ENCODE peak calls at places on chromosome 18, in six cellular contexts. M is neural crest cell, O is astrocyte of the spinal cord, J is endothelial cell, W is stomach, P is chondrocyte. Q is an unnamed sample.

GRCh38 chr18:21769206-21769605 is 28.6 kb downstream of the MIB1 start:
- DNase-seq in M (no peak), O (peak), J (no peak), W (no peak), P (no peak), Q (no peak)

GRCh38 chr18:24094561-24094960 is 44.3 kb upstream of the CABYR start:
- DNase-seq in M (no peak), O (no peak), J (no peak), W (no peak), P (no peak), Q (no peak)

GRCh38 chr18:45589559-45590041 is 25.7 kb upstream of the SLC14A2 start:
- DNase-seq in M (no peak), O (peak), J (no peak), W (no peak), P (no peak), Q (no peak)

GRCh38 chr18:57923606-57924005 is 120.4 kb upstream of the NEDD4L start:
- DNase-seq in M (no peak), O (no peak), J (no peak), W (no peak), P (no peak), Q (no peak)

GRCh38 chr18:45526120-45526841 is 89.0 kb upstream of the SLC14A2 start:
- DNase-seq in M (no peak), O (peak), J (no peak), W (no peak), P (no peak), Q (no peak)

GRCh38 chr18:494602-494983 is 5.9 kb downstream of the COLEC12 start:
- DNase-seq in M (no peak), O (peak), J (no peak), W (no peak), P (no peak), Q (no peak)

GRCh38 chr18:46071615-46071893 is 506 bp downstream of the PSTPIP2 start:
- DNase-seq in M (no peak), O (no peak), J (no peak), W (no peak), P (no peak), Q (no peak)

GRCh38 chr18:54671291-54671881 is 80.3 kb downstream of the DYNAP start:
- DNase-seq in M (no peak), O (peak), J (no peak), W (no peak), P (no peak), Q (no peak)

GRCh38 chr18:48031011-48031480 is 100.6 kb upstream of the SMAD2 start:
- DNase-seq in M (peak), O (peak), J (peak), W (peak), P (peak), Q (no peak)

DNA sequence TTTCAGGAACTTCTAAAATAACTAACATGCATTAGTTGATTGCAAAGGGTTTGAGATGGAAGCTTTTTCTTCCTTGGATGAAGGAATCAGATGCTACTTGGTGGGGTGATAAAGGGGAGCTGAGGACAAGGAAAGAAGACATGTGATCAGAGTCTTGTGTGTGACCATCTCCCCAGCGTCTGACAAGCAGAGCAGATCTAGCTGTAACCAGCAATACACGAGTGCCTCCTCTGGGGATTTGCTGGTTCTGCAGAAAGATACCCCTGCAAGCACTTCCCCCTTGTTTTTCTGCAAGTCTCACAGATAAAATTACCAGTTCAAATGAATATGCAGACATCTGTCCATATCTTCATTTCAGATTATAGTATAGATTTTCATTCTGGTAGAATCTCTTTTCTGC is 2.7 kb downstream of the CDH7 start:
- DNase-seq in M (peak), O (peak), J (peak), W (no peak), P (no peak), Q (peak)
- TF ChIP-seq CTCF in M (peak), O (peak), J (peak), W (no peak), P (peak), Q (no peak)

GRCh38 chr18:26765498-26765897 is 100.0 kb downstream of the AQP4 start:
- DNase-seq in M (no peak), O (no peak), J (no peak), W (no peak), P (no peak), Q (no peak)
- TF ChIP-seq CTCF in M (no peak), O (no peak), J (no peak), W (no peak), P (no peak), Q (no peak)

GRCh38 chr18:3329471-3329870 is 67.5 kb downstream of the MYL12B start:
- DNase-seq in M (no peak), O (no peak), J (no peak), W (no peak), P (no peak), Q (no peak)

GRCh38 chr18:3329871-3330270 is 67.9 kb downstream of the MYL12B start:
- DNase-seq in M (no peak), O (no peak), J (no peak), W (no peak), P (no peak), Q (no peak)

GRCh38 chr18:3332376-3332775 is 70.4 kb downstream of the MYL12B start:
- DNase-seq in M (no peak), O (no peak), J (no peak), W (no peak), P (no peak), Q (no peak)

GRCh38 chr18:3330622-3331021 is 68.7 kb downstream of the MYL12B start:
- DNase-seq in M (no peak), O (no peak), J (no peak), W (no peak), P (no peak), Q (no peak)

GRCh38 chr18:3328522-3328921 is 66.6 kb downstream of the MYL12B start:
- DNase-seq in M (no peak), O (no peak), J (no peak), W (no peak), P (no peak), Q (no peak)
- TF ChIP-seq CTCF in M (no peak), O (no peak), J (no peak), W (no peak), P (no peak), Q (no peak)

DNA sequence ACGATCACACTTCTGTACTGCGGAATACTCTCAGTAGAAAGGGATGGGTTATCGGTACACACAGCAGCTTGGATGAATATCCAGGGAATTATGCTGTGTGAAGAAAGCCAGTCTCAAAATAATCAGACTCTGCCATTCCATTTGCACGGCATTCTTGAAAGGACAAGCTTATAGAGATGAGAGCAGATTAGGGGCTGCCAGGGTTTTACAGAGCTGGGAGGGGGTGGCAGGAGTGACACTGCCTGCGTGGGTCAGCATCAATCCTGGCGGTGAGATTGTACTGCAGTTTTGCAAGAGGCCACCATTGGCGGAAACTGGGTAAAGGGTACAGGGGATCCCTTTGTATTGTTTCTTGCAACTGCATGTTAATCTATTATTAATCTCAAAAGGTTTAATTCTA is 16.6 kb downstream of the KCNG2 start:
- DNase-seq in M (no peak), O (no peak), J (no peak), W (no peak), P (no peak), Q (no peak)
- TF ChIP-seq CTCF in M (no peak), O (no peak), J (no peak), W (no peak), P (no peak), Q (no peak)

GRCh38 chr18:35662293-35663062 is 80.9 kb downstream of the GALNT1 start:
- DNase-seq in M (no peak), O (no peak), J (no peak), W (no peak), P (no peak), Q (no peak)

GRCh38 chr18:35658112-35658511 is 76.6 kb downstream of the GALNT1 start:
- DNase-seq in M (no peak), O (no peak), J (no peak), W (no peak), P (no peak), Q (no peak)

DNA sequence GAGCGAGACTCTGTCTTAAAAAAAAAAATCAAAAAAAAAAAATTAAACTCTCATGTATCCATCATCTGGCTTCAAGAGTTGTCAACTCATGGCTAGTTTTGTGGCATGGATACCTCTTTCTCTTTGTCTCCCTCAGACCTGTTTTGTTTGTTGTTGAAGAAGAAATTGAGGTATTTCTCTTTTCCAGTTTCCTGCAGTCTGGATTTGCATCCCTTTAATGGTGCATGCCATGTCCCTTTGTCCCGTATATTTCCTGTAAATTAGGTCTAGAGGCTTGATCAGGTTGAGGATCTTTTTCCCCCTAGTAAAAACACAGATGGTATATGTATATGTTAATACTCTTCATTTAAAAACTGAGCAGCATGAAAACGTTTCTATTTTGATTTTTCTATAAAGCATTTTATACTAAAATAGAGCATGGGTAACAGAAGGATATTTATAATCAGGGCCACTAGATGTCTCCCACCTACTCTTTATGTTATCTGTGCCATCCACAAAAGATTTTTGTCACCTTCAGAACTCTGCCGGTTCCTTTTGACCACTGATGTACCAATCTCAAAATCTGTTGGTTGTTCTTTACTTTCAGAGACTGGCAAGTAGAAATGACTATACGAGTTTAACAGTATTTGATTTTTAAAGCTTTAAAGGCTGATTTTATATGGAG is 80.1 kb downstream of the GALNT1 start:
- DNase-seq in M (no peak), O (no peak), J (no peak), W (no peak), P (no peak), Q (no peak)
- TF ChIP-seq CTCF in M (peak), O (no peak), J (no peak), W (no peak), P (peak), Q (no peak)

GRCh38 chr18:35938158-35938557 is 34.3 kb upstream of the RMP24 start:
- DNase-seq in M (no peak), O (no peak), J (no peak), W (no peak), P (no peak), Q (no peak)

GRCh38 chr18:35936951-35937350 is 35.5 kb upstream of the RMP24 start:
- DNase-seq in M (no peak), O (no peak), J (no peak), W (no peak), P (no peak), Q (no peak)

GRCh38 chr18:35938562-35938961 is 33.9 kb upstream of the RMP24 start:
- DNase-seq in M (no peak), O (no peak), J (no peak), W (no peak), P (no peak), Q (no peak)

GRCh38 chr18:35941299-35941698 is 31.2 kb upstream of the RMP24 start:
- DNase-seq in M (no peak), O (no peak), J (no peak), W (no peak), P (no peak), Q (no peak)

DNA sequence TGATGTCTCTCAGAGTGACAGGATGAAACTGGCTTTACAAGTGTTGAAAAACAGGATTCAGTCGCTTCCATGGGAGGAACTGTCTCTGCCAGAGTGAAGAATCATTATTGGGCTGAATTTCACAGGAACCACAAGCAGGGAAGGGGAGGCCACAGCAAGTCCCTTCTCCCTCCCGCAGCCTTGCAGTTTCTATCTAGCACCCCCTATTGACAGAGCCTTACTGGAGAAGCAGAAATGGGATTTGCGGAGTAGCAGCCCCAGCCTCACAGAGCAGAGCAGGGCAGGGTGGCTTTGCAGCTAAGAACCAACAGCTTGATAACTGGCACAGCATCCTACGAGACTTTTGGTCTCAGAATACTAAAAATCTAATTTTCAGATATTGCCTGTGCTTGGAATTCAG is 33.3 kb upstream of the RMP24 start:
- DNase-seq in M (no peak), O (no peak), J (peak), W (no peak), P (no peak), Q (no peak)
- TF ChIP-seq CTCF in M (peak), O (peak), J (peak), W (no peak), P (peak), Q (no peak)

GRCh38 chr18:33532978-33533377 is 45.0 kb upstream of the ASXL3 start:
- DNase-seq in M (no peak), O (no peak), J (no peak), W (no peak), P (no peak), Q (no peak)
- TF ChIP-seq CTCF in M (no peak), O (no peak), J (no peak), W (no peak), P (no peak), Q (no peak)

GRCh38 chr18:29361843-29362242 is 1184.9 kb upstream of the CDH2 start:
- DNase-seq in M (no peak), O (no peak), J (no peak), W (no peak), P (no peak), Q (no peak)
- TF ChIP-seq CTCF in M (no peak), O (no peak), J (no peak), W (no peak), P (peak), Q (no peak)

Q was measured in mesothelial cell of epicardium.